ENCODE peak calls at places on chromosomes 6 and 20, in four cellular contexts. E is H1, H is mesendoderm, A is H9. X is an unnamed sample.

GRCh38 chr6:150685860-150686259 is 86.2 kb downstream of the PLEKHG1 start:
- DNase-seq in H (peak; percentile 87), A (peak; percentile 73), E (peak; percentile 89), X (peak; percentile 1)

GRCh38 chr6:125340946-125341345 is 39.2 kb upstream of the HDDC2 start:
- DNase-seq in E (no peak), H (no peak), A (no peak), X (no peak)

GRCh38 chr6:130259557-130259956 is 36.8 kb upstream of the SAMD3 start:
- DNase-seq in A (no peak), H (no peak), E (no peak), X (no peak)

GRCh38 chr6:134787261-134787871 is 162.5 kb downstream of the ALDH8A1 start:
- DNase-seq in H (peak; percentile 59), A (no peak), E (no peak), X (peak; percentile 74)

GRCh38 chr6:39350723-39351505 is 28.4 kb upstream of the KCNK16 start:
- DNase-seq in H (no peak), A (no peak), E (no peak), X (no peak)

GRCh38 chr20:22531756-22532155 is 52.6 kb downstream of the FOXA2 start:
- DNase-seq in E (no peak), H (no peak), A (no peak), X (no peak)

GRCh38 chr6:15901141-15902115 is 227.5 kb upstream of the MYLIP start:
- DNase-seq in H (no peak), A (no peak), E (no peak), X (no peak)

GRCh38 chr6:79079425-79080130 is 1.5 kb upstream of the PHIP start:
- DNase-seq in A (no peak), H (peak; percentile 49), E (no peak), X (peak; percentile 8)

GRCh38 chr6:127634178-127634577 is 57.2 kb downstream of the C6orf58 start:
- DNase-seq in H (no peak), E (no peak), A (no peak), X (no peak)

GRCh38 chr20:58891076-58891685 is 38.7 kb downstream of the GNAS start:
- DNase-seq in E (peak; percentile 69), A (peak; percentile 76), H (peak; percentile 81), X (peak; percentile 52)

GRCh38 chr20:20225325-20225724 is 142.6 kb upstream of the INSM1 start:
- DNase-seq in A (no peak), H (peak; percentile 18), E (no peak), X (no peak)

GRCh38 chr6:159255434-159255951 is 86.3 kb downstream of the FNDC1 start:
- DNase-seq in H (no peak), E (no peak), A (no peak), X (no peak)

GRCh38 chr6:30979690-30980089 is 3.8 kb upstream of the MUC21 start:
- DNase-seq in A (no peak), H (no peak), E (no peak), X (no peak)

GRCh38 chr20:62539208-62539607 is 63.4 kb upstream of the GATA5 start:
- DNase-seq in A (no peak), E (no peak), H (no peak), X (no peak)

GRCh38 chr6:145569140-145569539 is 166.2 kb downstream of the EPM2A start:
- DNase-seq in A (no peak), H (no peak), E (no peak), X (peak; percentile 47)

GRCh38 chr6:48893048-48893447 is 570.0 kb downstream of the MMUT start:
- DNase-seq in A (no peak), H (no peak), E (no peak), X (no peak)

GRCh38 chr20:45467861-45468260 is 1.7 kb upstream of the WFDC2 start:
- DNase-seq in E (no peak), A (no peak), H (no peak), X (no peak)

GRCh38 chr6:31558631-31559500 is 11.5 kb downstream of the NFKBIL1 start:
- DNase-seq in A (no peak), H (no peak), E (no peak), X (no peak)

GRCh38 chr6:56144538-56145324 is 102.6 kb downstream of the COL21A1 start:
- DNase-seq in H (no peak), A (no peak), E (no peak), X (peak; percentile 64)

GRCh38 chr6:16472349-16473069 is 234.1 kb downstream of the GMPR start:
- DNase-seq in A (no peak), E (no peak), H (peak; percentile 51), X (peak; percentile 92)

GRCh38 chr6:90179190-90180169 is 117.2 kb downstream of the BACH2 start:
- DNase-seq in A (no peak), E (no peak), H (no peak), X (no peak)

DNA sequence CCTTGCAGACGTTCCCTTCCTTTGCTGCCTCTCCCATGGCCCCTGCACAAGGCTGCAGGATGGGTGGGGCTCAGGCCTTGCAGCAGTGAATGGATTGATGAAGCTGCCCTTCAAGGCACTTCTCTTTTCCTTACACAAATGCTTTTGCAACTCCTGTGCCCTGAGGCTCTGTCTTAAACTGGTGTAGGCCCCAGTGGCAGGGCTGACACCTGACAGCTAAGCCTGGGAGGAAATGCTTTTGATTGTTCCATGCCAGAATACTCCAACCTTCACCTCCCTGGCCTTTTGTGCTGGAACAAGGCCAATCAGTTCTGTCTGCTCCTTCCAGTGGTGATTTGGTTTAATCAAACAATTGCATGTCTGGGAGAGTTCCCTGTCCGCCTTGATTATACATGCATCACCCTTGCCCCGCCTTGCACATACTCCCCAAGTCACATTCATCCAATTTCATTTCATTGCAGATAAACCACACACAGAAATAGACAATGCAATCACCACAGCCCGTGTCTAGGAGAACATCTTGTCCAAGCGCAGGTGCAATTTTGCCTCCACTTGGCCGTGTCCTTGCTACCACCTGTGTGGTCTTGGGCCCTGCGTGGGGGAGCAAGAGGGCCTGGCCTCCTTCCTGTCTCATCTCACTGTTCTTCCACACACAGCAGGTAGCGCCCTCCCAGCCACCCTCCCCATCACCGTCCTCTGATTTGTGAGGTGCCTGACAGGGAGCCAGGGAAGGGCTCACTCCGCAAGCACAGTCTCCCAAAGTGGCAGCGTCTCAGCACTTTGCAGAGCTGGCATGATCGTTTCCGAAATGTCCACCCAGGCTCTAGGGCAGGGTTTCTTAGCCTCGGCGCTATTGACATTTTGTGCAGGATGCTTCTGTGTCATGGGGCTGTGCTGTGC is 120.4 kb downstream of the CDH26 start:
- DNase-seq in A (no peak), H (peak; percentile 70), E (no peak), X (no peak)
- H3K56ac ChIP-seq in A (no peak overlapping the region), H (no peak overlapping the region), E (no peak overlapping the region), X (no peak overlapping the region)

GRCh38 chr6:46899636-46900035 is 22.1 kb downstream of the ADGRF5 start:
- DNase-seq in A (no peak), E (no peak), H (peak; percentile 51), X (no peak)

GRCh38 chr6:46893648-46894047 is 28.1 kb downstream of the ADGRF5 start:
- DNase-seq in E (no peak), A (no peak), H (no peak), X (no peak)

GRCh38 chr6:46898011-46898410 is 23.7 kb downstream of the ADGRF5 start:
- DNase-seq in H (peak; percentile 59), E (no peak), A (no peak), X (no peak)

GRCh38 chr6:46894429-46894828 is 27.3 kb downstream of the ADGRF5 start:
- DNase-seq in A (no peak), H (no peak), E (no peak), X (no peak)

DNA sequence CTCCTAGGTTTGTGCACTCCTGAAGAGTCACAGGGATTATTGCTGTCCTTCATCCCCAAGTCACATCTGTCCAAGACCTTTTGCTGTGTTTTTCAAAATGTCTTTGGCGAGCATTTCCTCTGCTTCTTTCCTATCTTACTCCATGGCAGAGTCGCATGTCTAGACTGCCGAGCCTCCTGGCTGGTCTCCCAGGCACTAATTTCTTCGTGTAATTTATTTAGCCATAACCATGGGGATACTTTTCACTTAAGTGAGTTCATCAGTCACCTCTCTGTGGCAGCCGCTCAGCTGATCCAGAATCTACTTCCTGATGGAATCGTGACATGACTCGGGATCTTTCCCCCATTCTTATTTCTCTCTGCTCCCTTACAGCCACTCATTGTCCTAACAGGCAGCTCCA is 25.8 kb downstream of the ADGRF5 start:
- DNase-seq in A (no peak), H (no peak), E (no peak), X (no peak)
- H2AK5ac ChIP-seq in A (no peak overlapping the region), H (no peak overlapping the region), E (no peak overlapping the region), X (no peak overlapping the region)

GRCh38 chr20:13286600-13286999 is 65.5 kb downstream of the ISM1 start:
- DNase-seq in H (no peak), A (no peak), E (no peak), X (no peak)
- H3K56ac ChIP-seq in H (no peak overlapping the region), A (no peak overlapping the region), E (no peak overlapping the region), X (no peak overlapping the region)

DNA sequence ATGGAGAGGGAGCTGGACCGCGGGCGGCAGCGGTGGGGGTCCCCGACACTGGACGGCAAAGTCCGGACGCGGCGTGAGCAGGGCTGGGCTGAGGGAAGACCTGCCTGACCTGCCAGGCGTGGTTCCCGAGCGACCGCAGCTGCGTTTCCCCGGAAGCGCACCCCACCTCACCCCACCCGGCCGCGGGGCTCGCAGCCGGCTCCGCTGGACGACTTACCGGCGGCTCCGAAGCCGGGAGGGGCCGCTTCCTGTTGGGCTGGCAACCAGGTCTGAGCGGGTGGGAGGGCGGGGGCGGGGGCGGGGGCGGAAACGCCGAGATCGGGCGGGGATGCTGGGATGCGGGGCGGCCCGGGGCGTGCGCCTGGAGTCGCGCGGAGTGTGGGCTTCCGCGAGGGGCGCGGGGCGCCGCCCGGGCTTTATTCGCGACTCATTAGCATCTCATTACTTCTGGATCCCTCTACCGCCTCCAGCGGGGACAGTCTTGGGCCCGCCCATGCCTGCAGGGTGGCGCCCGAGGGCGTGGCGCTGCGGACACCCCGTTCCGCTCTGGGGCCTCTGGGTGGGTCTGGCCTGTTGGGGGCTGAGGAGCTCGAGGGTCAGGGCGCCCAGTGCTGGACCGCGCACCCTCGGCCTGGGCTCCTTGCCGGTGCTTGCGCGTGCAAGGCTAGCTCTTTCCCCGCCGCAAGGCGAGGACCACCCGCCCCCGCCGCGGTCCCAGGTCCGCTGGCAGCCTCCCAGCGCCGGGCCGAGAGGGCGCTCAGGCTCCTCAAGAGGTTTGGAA is at the start of gene MICAL1:
- DNase-seq in H (peak; percentile 71), A (peak; percentile 83), E (peak; percentile 84), X (peak; percentile 24)
- H2AK5ac ChIP-seq in H (no peak within 1 kb of the TSS), A (no peak within 1 kb of the TSS), E (no peak within 1 kb of the TSS), X (peak within 1 kb of the TSS; percentile 88)